ENCODE peak calls at places on chromosomes 6 and 20, in seven cellular contexts. N is activated CD4-positive, alpha-beta T cell treated with anti-CD3 and anti-CD28 coated beads, Interleukin-2, amount 50 U/mL, for 1 hour; A is WTC11; R is activated CD4-positive, alpha-beta memory T cell treated with anti-CD3 and anti-CD28 coated beads, Interleukin-2, amount 10 ng/mL, durations not matched to agents 7 days and 5 days; S is activated T-cell treated with anti-CD3 and anti-CD28 coated beads, Interleukin-2, amount 50 U/mL, for 72 hours; P is KG1; X is HFF-Myc. B is an unnamed sample.

GRCh38 chr6:13097454-13097853 is 230.9 kb downstream of the TBC1D7 start:
- DNase-seq in N (no peak), A (no peak), R (no peak), S (no peak), P (no peak), X (no peak), B (no peak)

GRCh38 chr20:45336530-45337366 is 11.5 kb downstream of the SDC4 start:
- DNase-seq in N (no peak), A (no peak), R (no peak), S (no peak), P (no peak), X (peak; percentile 54), B (no peak)

GRCh38 chr6:124955108-124955851 is 7.0 kb upstream of the RNF217 start:
- DNase-seq in N (no peak), A (no peak), R (no peak), S (no peak), P (no peak), X (no peak), B (no peak)

GRCh38 chr6:18509871-18510643 is 122.9 kb downstream of the RNF144B start:
- DNase-seq in N (no peak), A (no peak), R (no peak), S (peak; percentile 18), P (no peak), X (no peak), B (no peak)

GRCh38 chr6:44285552-44286284 is 15.5 kb downstream of the TMEM151B start:
- DNase-seq in N (no peak), A (peak; percentile 57), R (no peak), S (no peak), P (no peak), X (no peak), B (no peak)

GRCh38 chr20:49230575-49231211 is 11.5 kb downstream of the DDX27 start:
- DNase-seq in N (no peak), A (no peak), R (no peak), S (no peak), P (no peak), X (no peak), B (no peak)

GRCh38 chr6:74551896-74552295 is 654.0 kb downstream of the COL12A1 start:
- DNase-seq in N (no peak), A (no peak), R (no peak), S (no peak), P (no peak), X (no peak), B (no peak)

GRCh38 chr6:107418118-107418517 is 41.2 kb downstream of the PDSS2 start:
- DNase-seq in N (no peak), A (no peak), R (no peak), S (no peak), P (no peak), X (no peak), B (no peak)

GRCh38 chr20:57611605-57612311 is 8.5 kb downstream of the ZBP1 start:
- DNase-seq in N (no peak), A (no peak), R (no peak), S (no peak), P (no peak), X (no peak), B (no peak)

GRCh38 chr6:21348462-21349195 is 244.9 kb upstream of the SOX4 start:
- DNase-seq in N (no peak), A (peak; percentile 29), R (no peak), S (no peak), P (no peak), X (no peak), B (no peak)

GRCh38 chr6:33430991-33431879 is 11.4 kb downstream of the SYNGAP1 start:
- DNase-seq in N (peak; percentile 83), A (peak; percentile 93), R (peak; percentile 86), S (peak; percentile 83), P (no peak), X (no peak), B (peak; percentile 85)

GRCh38 chr6:149054559-149055194 is 262.8 kb upstream of the TAB2 start:
- DNase-seq in N (no peak), A (no peak), R (no peak), S (no peak), P (no peak), X (no peak), B (no peak)

GRCh38 chr20:32678948-32679347 is 5.2 kb upstream of the C20orf203 start:
- DNase-seq in N (no peak), A (no peak), R (no peak), S (no peak), P (no peak), X (no peak), B (no peak)

GRCh38 chr6:3822747-3823445 is 26.3 kb upstream of the FAM50B start:
- DNase-seq in N (no peak), A (no peak), R (no peak), S (no peak), P (no peak), X (no peak), B (no peak)

GRCh38 chr6:110385458-110385863 is 27.3 kb upstream of the METTL24 start:
- DNase-seq in N (no peak), A (no peak), R (no peak), S (no peak), P (no peak), X (no peak), B (no peak)

B was measured in activated naive CD4-positive, alpha-beta T cell treated with anti-CD3 and anti-CD28 coated beads, Interleukin-2, amount 50 U/mL, for 16 hours.